ENCODE peak calls at places on chromosome 14, in five cellular contexts. T, Y, E, Q and X are unnamed samples.

GRCh38 chr14:64049616-64050381 is 197.0 kb downstream of the SYNE2 start:
- DNase-seq in T (no peak), Y (no peak), E (no peak), Q (no peak), X (no peak)

GRCh38 chr14:54857830-54858269 is 44.8 kb downstream of the GCH1 start:
- DNase-seq in T (no peak), Y (no peak), E (no peak), Q (no peak), X (peak; percentile 45)

GRCh38 chr14:28676481-28676880 is 90.1 kb upstream of the FOXG1 start:
- DNase-seq in T (peak; percentile 11), Y (peak; percentile 6), E (no peak), Q (no peak), X (no peak)

GRCh38 chr14:72315720-72316119 is 383.5 kb downstream of the RGS6 start:
- DNase-seq in T (no peak), Y (no peak), E (no peak), Q (no peak), X (no peak)

GRCh38 chr14:63295991-63296630 is 22.6 kb downstream of the GPHB5 start:
- DNase-seq in T (no peak), Y (peak; percentile 5), E (no peak), Q (no peak), X (no peak)

GRCh38 chr14:72553161-72553560 is 340.7 kb downstream of the DPF3 start:
- DNase-seq in T (no peak), Y (peak; percentile 17), E (no peak), Q (no peak), X (no peak)

GRCh38 chr14:101224356-101225115 is 321.0 kb upstream of the RTL1 start:
- DNase-seq in T (no peak), Y (no peak), E (peak; percentile 25), Q (no peak), X (no peak)

GRCh38 chr14:85535916-85536834 is 6.2 kb downstream of the FLRT2 start:
- DNase-seq in T (peak; percentile 44), Y (peak; percentile 79), E (no peak), Q (peak; percentile 12), X (no peak)

GRCh38 chr14:52797653-52798052 is 6.2 kb upstream of the GNPNAT1 start:
- DNase-seq in T (no peak), Y (no peak), E (no peak), Q (no peak), X (no peak)

GRCh38 chr14:23058654-23059504 is 1.6 kb upstream of the CDH24 start:
- DNase-seq in T (no peak), Y (no peak), E (no peak), Q (no peak), X (no peak)

GRCh38 chr14:81400852-81401251 is 728 bp upstream of the STON2 start:
- DNase-seq in T (peak; percentile 59), Y (peak; percentile 51), E (no peak), Q (no peak), X (no peak)

GRCh38 chr14:98270201-98270600 is 1001.8 kb downstream of the BCL11B start:
- DNase-seq in T (no peak), Y (no peak), E (no peak), Q (no peak), X (no peak)

GRCh38 chr14:68686212-68686478 is 106.7 kb downstream of the ZFP36L1 start:
- DNase-seq in T (no peak), Y (no peak), E (no peak), Q (no peak), X (no peak)

GRCh38 chr14:68686724-68687123 is 106.1 kb downstream of the ZFP36L1 start:
- DNase-seq in T (no peak), Y (no peak), E (no peak), Q (no peak), X (no peak)

GRCh38 chr14:68684466-68685418 is 108.1 kb downstream of the ZFP36L1 start:
- DNase-seq in T (no peak), Y (no peak), E (no peak), Q (no peak), X (no peak)

GRCh38 chr14:68687746-68688145 is 105.1 kb downstream of the ZFP36L1 start:
- DNase-seq in T (peak; percentile 80), Y (peak; percentile 92), E (no peak), Q (no peak), X (no peak)

DNA sequence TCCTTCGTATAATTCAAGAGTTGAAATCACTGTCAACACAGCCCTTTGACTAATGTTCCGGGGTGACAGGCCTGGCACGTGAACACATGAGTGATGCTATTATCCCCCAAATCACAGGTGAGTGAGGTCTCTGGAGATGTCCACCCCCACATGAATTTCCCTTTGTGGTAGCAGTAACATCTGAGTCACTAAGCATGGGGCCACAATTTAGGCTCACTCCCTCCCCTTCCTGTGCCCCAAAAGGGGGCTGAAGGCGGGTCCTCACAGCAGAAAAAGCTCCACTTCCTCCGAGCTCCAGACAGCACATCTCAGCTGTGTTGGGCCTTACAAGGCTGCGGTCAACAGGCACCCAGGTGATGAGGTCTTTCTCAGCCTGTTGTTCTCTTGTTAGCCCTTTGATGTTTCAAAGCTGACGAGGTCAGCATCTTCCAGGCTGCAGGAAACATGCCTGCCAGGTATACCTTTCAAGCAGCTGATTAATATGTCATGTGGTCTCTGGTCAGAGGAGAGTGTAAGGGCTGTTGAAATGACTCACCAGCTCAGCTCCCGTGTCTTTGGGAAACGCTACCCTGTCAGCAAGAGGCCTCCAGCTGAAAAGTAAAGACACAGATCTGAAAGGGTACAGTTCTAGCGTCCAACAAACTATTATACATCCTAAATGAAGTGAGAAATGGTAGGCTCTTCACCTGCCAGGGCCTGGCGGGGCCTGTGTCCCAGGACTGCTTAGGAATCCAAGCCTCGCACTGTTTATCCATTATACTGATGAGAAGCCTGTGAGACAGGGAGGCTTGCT is 107.3 kb downstream of the ZFP36L1 start:
- DNase-seq in T (no peak), Y (peak; percentile 84), E (no peak), Q (peak; percentile 60), X (peak; percentile 89)
- TF ChIP-seq SMC3 in T (no peak), Y (no peak), E (no peak), Q (no peak), X (peak; percentile 25)

DNA sequence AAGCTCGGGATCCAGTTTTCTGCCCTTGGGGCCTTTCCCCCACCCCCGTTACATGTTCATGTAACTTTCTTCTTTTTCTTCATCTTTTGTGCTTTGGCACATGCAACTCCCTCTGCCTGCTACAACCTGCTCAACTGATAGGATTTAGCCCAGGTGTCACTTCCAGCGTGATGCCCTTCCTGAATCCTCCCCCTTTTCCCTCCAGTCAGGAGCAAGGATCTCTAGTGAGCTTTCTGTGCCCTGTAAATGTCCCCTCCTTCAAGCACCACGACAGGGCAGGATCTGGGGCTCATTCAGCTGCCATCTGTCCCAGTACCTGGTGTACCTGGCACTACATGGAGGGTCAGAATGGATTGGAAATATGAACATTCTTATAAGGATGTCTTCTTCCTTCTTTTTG is 15.3 kb downstream of the PELI2 start:
- DNase-seq in T (no peak), Y (no peak), E (no peak), Q (no peak), X (no peak)
- TF ChIP-seq SMC3 in T (no peak), Y (no peak), E (no peak), Q (no peak), X (no peak)

GRCh38 chr14:77584809-77585208 is 31.6 kb downstream of the SPTLC2 start:
- DNase-seq in T (no peak), Y (no peak), E (no peak), Q (no peak), X (no peak)
- TF ChIP-seq SMC3 in T (no peak), Y (no peak), E (no peak), Q (no peak), X (no peak)

GRCh38 chr14:96178674-96179321 is 25.8 kb upstream of the BDKRB2 start:
- DNase-seq in T (no peak), Y (peak; percentile 62), E (no peak), Q (no peak), X (no peak)
- TF ChIP-seq SMC3 in T (no peak), Y (no peak), E (no peak), Q (no peak), X (no peak)

GRCh38 chr14:77175843-77176242 is 5.8 kb upstream of the TMEM63C start:
- DNase-seq in T (no peak), Y (no peak), E (no peak), Q (no peak), X (no peak)
- TF ChIP-seq SMC3 in T (no peak), Y (no peak), E (no peak), Q (no peak), X (no peak)

GRCh38 chr14:35391388-35391710 is 13.2 kb downstream of the NFKBIA start:
- DNase-seq in T (no peak), Y (no peak), E (no peak), Q (no peak), X (no peak)
- TF ChIP-seq SMC3 in T (no peak), Y (no peak), E (no peak), Q (no peak), X (no peak)

GRCh38 chr14:68952544-68953535 is 26.3 kb downstream of the ACTN1 start:
- DNase-seq in T (no peak), Y (peak; percentile 94), E (no peak), Q (no peak), X (no peak)
- TF ChIP-seq SMC3 in T (no peak), Y (no peak), E (no peak), Q (no peak), X (no peak)

DNA sequence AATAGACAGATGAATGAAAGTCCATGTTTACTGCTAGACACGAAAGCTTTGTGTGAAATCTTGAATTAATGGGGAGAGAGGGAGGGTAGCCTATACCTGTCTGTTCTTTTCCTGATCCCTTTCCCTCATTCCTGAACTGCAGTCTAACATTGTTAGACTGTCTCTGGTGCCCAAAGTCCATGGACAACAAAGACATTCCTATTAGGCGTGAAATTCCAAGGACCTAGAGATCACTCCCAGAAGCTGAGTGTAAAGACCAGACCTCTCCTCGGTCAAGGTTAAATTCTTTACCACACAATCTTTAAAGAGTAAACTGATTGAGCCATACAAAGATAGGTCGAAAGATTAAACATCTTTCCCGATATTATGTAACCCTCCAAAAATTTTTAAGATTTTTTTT is 270.7 kb upstream of the GARIN2 start:
- DNase-seq in T (no peak), Y (no peak), E (no peak), Q (peak; percentile 77), X (no peak)
- TF ChIP-seq SMC3 in T (no peak), Y (no peak), E (no peak), Q (no peak), X (no peak)

GRCh38 chr14:105060751-105061427 is 4.3 kb downstream of the GPR132 start:
- DNase-seq in T (no peak), Y (no peak), E (no peak), Q (no peak), X (no peak)
- TF ChIP-seq SMC3 in T (no peak), Y (no peak), E (no peak), Q (no peak), X (no peak)